ENCODE peak calls at places on chromosomes 4 and X, in five cellular contexts. C is CD4-positive, alpha-beta T cell; N is ureter; F is NCI-H2029; G is endothelial cell. H is an unnamed sample.

GRCh38 chr4:155952546-155952945 is 1.1 kb downstream of the CTSO start:
- DNase-seq in C (no peak), N (no peak), F (no peak), G (no peak), H (no peak)

GRCh38 chr4:87425711-87426110 is 3.3 kb downstream of the NUDT9 start:
- DNase-seq in C (no peak), N (no peak), F (no peak), G (no peak), H (no peak)

GRCh38 chr4:10371869-10372471 is 85.3 kb downstream of the ZNF518B start:
- DNase-seq in C (no peak), N (no peak), F (no peak), G (no peak), H (no peak)

GRCh38 chrX:84046403-84046984 is 141.5 kb downstream of the RPS6KA6 start:
- DNase-seq in C (no peak), N (no peak), F (no peak), G (peak; percentile 24), H (no peak)

GRCh38 chrX:17405225-17405969 is 30.4 kb downstream of the NHS start:
- DNase-seq in C (no peak), N (no peak), F (no peak), G (no peak), H (no peak)

GRCh38 chrX:22748093-22748999 is 251.4 kb upstream of the DDX53 start:
- DNase-seq in C (peak; percentile 18), N (peak; percentile 53), F (peak; percentile 24), G (peak; percentile 49), H (peak; percentile 58)

GRCh38 chrX:107725761-107726555 is 49.6 kb downstream of the TSC22D3 start:
- DNase-seq in C (no peak), N (no peak), F (no peak), G (no peak), H (no peak)

GRCh38 chr4:20384456-20384855 is 132.8 kb downstream of the SLIT2 start:
- DNase-seq in C (no peak), N (no peak), F (no peak), G (no peak), H (no peak)

GRCh38 chrX:40085714-40086113 is 12.0 kb downstream of the BCOR start:
- DNase-seq in C (no peak), N (no peak), F (no peak), G (no peak), H (no peak)

GRCh38 chr4:111957131-111957530 is 188.1 kb upstream of the FAM241A start:
- DNase-seq in C (no peak), N (no peak), F (no peak), G (no peak), H (no peak)

GRCh38 chr4:168411318-168412150 is 68.8 kb downstream of the DDX60L start:
- DNase-seq in C (no peak), N (no peak), F (no peak), G (no peak), H (no peak)

GRCh38 chr4:187608001-187608421 is 387.6 kb upstream of the ZFP42 start:
- DNase-seq in C (no peak), N (no peak), F (no peak), G (no peak), H (no peak)

GRCh38 chr4:81052119-81053068 is 21.9 kb downstream of the BMP3 start:
- DNase-seq in C (peak; percentile 25), N (peak; percentile 52), F (peak; percentile 23), G (peak; percentile 84), H (peak; percentile 22)

GRCh38 chr4:55733874-55734437 is 85.6 kb upstream of the EXOC1L start:
- DNase-seq in C (no peak), N (peak; percentile 92), F (no peak), G (no peak), H (no peak)

GRCh38 chrX:49001521-49002090 is 458 bp downstream of the GRIPAP1 start:
- DNase-seq in C (peak; percentile 6), N (no peak), F (peak; percentile 15), G (peak; percentile 3), H (peak; percentile 1)

GRCh38 chr4:38056024-38056685 is 96.0 kb downstream of the PTTG2 start:
- DNase-seq in C (no peak), N (no peak), F (no peak), G (peak; percentile 19), H (no peak)

GRCh38 chr4:83010111-83010521 is 507 bp downstream of the LIN54 start:
- DNase-seq in C (no peak), N (no peak), F (no peak), G (no peak), H (no peak)

GRCh38 chrX:120664081-120664480 is 34.2 kb upstream of the C1GALT1C1 start:
- DNase-seq in C (no peak), N (no peak), F (no peak), G (no peak), H (no peak)

GRCh38 chr4:589219-589963 is 13.3 kb upstream of the TMEM271 start:
- DNase-seq in C (no peak), N (no peak), F (no peak), G (no peak), H (no peak)

GRCh38 chr4:20809796-20810195 is 109.5 kb downstream of the PACRGL start:
- DNase-seq in C (no peak), N (peak; percentile 42), F (peak; percentile 66), G (no peak), H (peak; percentile 65)

GRCh38 chrX:54920610-54921426 is at the start of gene TRO:
- DNase-seq in C (no peak), N (no peak), F (no peak), G (peak; percentile 33), H (no peak)

GRCh38 chr4:6668391-6668790 is 25.3 kb upstream of the S100P start:
- DNase-seq in C (no peak), N (no peak), F (no peak), G (no peak), H (peak; percentile 59)

GRCh38 chrX:15173411-15173810 is 96.5 kb downstream of the ASB9 start:
- DNase-seq in C (no peak), N (no peak), F (no peak), G (no peak), H (no peak)

GRCh38 chr4:139030614-139031235 is 15.1 kb downstream of the NOCT start:
- DNase-seq in C (peak; percentile 64), N (peak; percentile 77), F (peak; percentile 73), G (peak; percentile 76), H (peak; percentile 42)

GRCh38 chr4:8191136-8191747 is 7.8 kb upstream of the SH3TC1 start:
- DNase-seq in C (no peak), N (peak; percentile 81), F (no peak), G (no peak), H (no peak)

GRCh38 chr4:143443728-143444127 is 69.8 kb upstream of the SMARCA5 start:
- DNase-seq in C (no peak), N (no peak), F (no peak), G (no peak), H (no peak)

GRCh38 chr4:104772849-104773248 is 278.2 kb upstream of the CXXC4 start:
- DNase-seq in C (no peak), N (no peak), F (no peak), G (no peak), H (no peak)

GRCh38 chr4:139584784-139585183 is 28.8 kb upstream of the SETD7 start:
- DNase-seq in C (no peak), N (no peak), F (no peak), G (no peak), H (no peak)

GRCh38 chr4:180635276-180635675 is 1607.9 kb upstream of the TENM3 start:
- DNase-seq in C (no peak), N (no peak), F (no peak), G (no peak), H (no peak)

GRCh38 chr4:40594261-40595178 is 35.1 kb downstream of the RBM47 start:
- DNase-seq in C (no peak), N (no peak), F (no peak), G (no peak), H (no peak)

GRCh38 chr4:113547487-113548042 is 214.0 kb downstream of the CAMK2D start:
- DNase-seq in C (peak; percentile 79), N (peak; percentile 87), F (peak; percentile 83), G (peak; percentile 83), H (peak; percentile 25)

GRCh38 chr4:113901994-113902787 is 77.3 kb downstream of the ARSJ start:
- DNase-seq in C (peak; percentile 56), N (peak; percentile 70), F (no peak), G (no peak), H (no peak)

GRCh38 chr4:171851295-171851694 is 38.1 kb downstream of the GALNTL6 start:
- DNase-seq in C (no peak), N (no peak), F (no peak), G (no peak), H (no peak)

GRCh38 chrX:38183577-38183976 is 37.1 kb downstream of the SRPX start:
- DNase-seq in C (no peak), N (no peak), F (no peak), G (no peak), H (no peak)

GRCh38 chrX:47145408-47146120 is 543 bp downstream of the RBM10 start:
- DNase-seq in C (no peak), N (no peak), F (no peak), G (no peak), H (no peak)

GRCh38 chr4:113743690-113744089 is 17.8 kb downstream of the CAMK2D start:
- DNase-seq in C (no peak), N (no peak), F (no peak), G (no peak), H (no peak)

GRCh38 chrX:128436397-128437103 is 384.3 kb upstream of the ACTRT1 start:
- DNase-seq in C (no peak), N (no peak), F (peak; percentile 3), G (no peak), H (peak; percentile 24)

GRCh38 chr4:107654694-107655093 is 65.3 kb downstream of the PAPSS1 start:
- DNase-seq in C (no peak), N (no peak), F (no peak), G (no peak), H (peak; percentile 3)

GRCh38 chr4:85210353-85210752 is 243.9 kb upstream of the WDFY3 start:
- DNase-seq in C (no peak), N (no peak), F (no peak), G (no peak), H (no peak)